ENCODE peak calls at places on chromosomes 16 and 17, in ten cellular contexts. One of them, this sample, is unnamed.

GRCh38 chr17:44071772-44072171 is 1.2 kb downstream of the G6PC3 start:
- DNase-seq in osteoblast: peak; percentile 65
- DNase-seq in CD4-positive, alpha-beta memory T cell: no peak
- DNase-seq in aorta: no peak
- DNase-seq in testis: no peak
- DNase-seq in mammary epithelial cell: peak; percentile 45
- DNase-seq in CD8-positive, alpha-beta T cell: no peak
- DNase-seq in iPS DF 6.9: no peak
- DNase-seq in adrenal gland: no peak
- DNase-seq in neural progenitor cell: no peak
- DNase-seq in this sample: no peak

GRCh38 chr16:4021070-4021779 is 95.0 kb downstream of the ADCY9 start:
- DNase-seq in osteoblast: peak; percentile 60
- DNase-seq in CD4-positive, alpha-beta memory T cell: no peak
- DNase-seq in aorta: no peak
- DNase-seq in testis: no peak
- DNase-seq in mammary epithelial cell: peak; percentile 86
- DNase-seq in CD8-positive, alpha-beta T cell: no peak
- DNase-seq in iPS DF 6.9: no peak
- DNase-seq in adrenal gland: no peak
- DNase-seq in neural progenitor cell: no peak
- DNase-seq in this sample: no peak

GRCh38 chr17:44607836-44608690 is 48.2 kb upstream of the MEIOC start:
- DNase-seq in osteoblast: peak; percentile 93
- DNase-seq in CD4-positive, alpha-beta memory T cell: no peak
- DNase-seq in aorta: peak; percentile 63
- DNase-seq in testis: no peak
- DNase-seq in mammary epithelial cell: no peak
- DNase-seq in CD8-positive, alpha-beta T cell: no peak
- DNase-seq in iPS DF 6.9: peak; percentile 33
- DNase-seq in adrenal gland: no peak
- DNase-seq in neural progenitor cell: peak; percentile 79
- DNase-seq in this sample: no peak

GRCh38 chr17:57889892-57890856 is 40.3 kb upstream of the MRPS23 start:
- DNase-seq in osteoblast: peak; percentile 96
- DNase-seq in CD4-positive, alpha-beta memory T cell: no peak
- DNase-seq in aorta: peak; percentile 94
- DNase-seq in testis: peak; percentile 63
- DNase-seq in mammary epithelial cell: peak; percentile 49
- DNase-seq in CD8-positive, alpha-beta T cell: no peak
- DNase-seq in iPS DF 6.9: no peak
- DNase-seq in adrenal gland: peak; percentile 94
- DNase-seq in neural progenitor cell: no peak
- DNase-seq in this sample: peak; percentile 89

GRCh38 chr17:51860934-51861561 is 297.5 kb downstream of the CA10 start:
- DNase-seq in osteoblast: peak; percentile 23
- DNase-seq in CD4-positive, alpha-beta memory T cell: no peak
- DNase-seq in aorta: no peak
- DNase-seq in testis: peak; percentile 74
- DNase-seq in mammary epithelial cell: peak; percentile 35
- DNase-seq in CD8-positive, alpha-beta T cell: no peak
- DNase-seq in iPS DF 6.9: peak; percentile 61
- DNase-seq in adrenal gland: peak; percentile 77
- DNase-seq in neural progenitor cell: peak; percentile 83
- DNase-seq in this sample: no peak

GRCh38 chr17:39634384-39634871 is 2.5 kb upstream of the STARD3 start:
- DNase-seq in osteoblast: peak; percentile 94
- DNase-seq in CD4-positive, alpha-beta memory T cell: peak; percentile 37
- DNase-seq in aorta: no peak
- DNase-seq in testis: no peak
- DNase-seq in mammary epithelial cell: peak; percentile 32
- DNase-seq in CD8-positive, alpha-beta T cell: no peak
- DNase-seq in iPS DF 6.9: no peak
- DNase-seq in adrenal gland: peak; percentile 75
- DNase-seq in neural progenitor cell: peak; percentile 68
- DNase-seq in this sample: no peak

GRCh38 chr16:2230376-2230775 is 5.9 kb upstream of the DNASE1L2 start:
- DNase-seq in osteoblast: no peak
- DNase-seq in CD4-positive, alpha-beta memory T cell: no peak
- DNase-seq in aorta: no peak
- DNase-seq in testis: no peak
- DNase-seq in mammary epithelial cell: no peak
- DNase-seq in CD8-positive, alpha-beta T cell: no peak
- DNase-seq in iPS DF 6.9: no peak
- DNase-seq in adrenal gland: no peak
- DNase-seq in neural progenitor cell: no peak
- DNase-seq in this sample: no peak

GRCh38 chr17:72677714-72678390 is 414.6 kb downstream of the SLC39A11 start:
- DNase-seq in osteoblast: peak; percentile 78
- DNase-seq in CD4-positive, alpha-beta memory T cell: no peak
- DNase-seq in aorta: no peak
- DNase-seq in testis: no peak
- DNase-seq in mammary epithelial cell: no peak
- DNase-seq in CD8-positive, alpha-beta T cell: no peak
- DNase-seq in iPS DF 6.9: no peak
- DNase-seq in adrenal gland: no peak
- DNase-seq in neural progenitor cell: no peak
- DNase-seq in this sample: no peak

GRCh38 chr16:1959269-1960039 is at the start of gene NDUFB10:
- DNase-seq in osteoblast: peak; percentile 99
- DNase-seq in CD4-positive, alpha-beta memory T cell: peak; percentile 84
- DNase-seq in aorta: peak; percentile 96
- DNase-seq in testis: peak; percentile 93
- DNase-seq in mammary epithelial cell: peak; percentile 84
- DNase-seq in CD8-positive, alpha-beta T cell: peak; percentile 86
- DNase-seq in iPS DF 6.9: peak; percentile 79
- DNase-seq in adrenal gland: peak; percentile 95
- DNase-seq in neural progenitor cell: peak; percentile 96
- DNase-seq in this sample: peak; percentile 94

GRCh38 chr16:72740346-72740745 is 307.6 kb downstream of the ZFHX3 start:
- DNase-seq in osteoblast: no peak
- DNase-seq in CD4-positive, alpha-beta memory T cell: no peak
- DNase-seq in aorta: no peak
- DNase-seq in testis: no peak
- DNase-seq in mammary epithelial cell: no peak
- DNase-seq in CD8-positive, alpha-beta T cell: no peak
- DNase-seq in iPS DF 6.9: no peak
- DNase-seq in adrenal gland: no peak
- DNase-seq in neural progenitor cell: no peak
- DNase-seq in this sample: no peak

GRCh38 chr17:68867759-68868516 is 87.3 kb downstream of the ABCA8 start:
- DNase-seq in osteoblast: no peak
- DNase-seq in CD4-positive, alpha-beta memory T cell: no peak
- DNase-seq in aorta: no peak
- DNase-seq in testis: no peak
- DNase-seq in mammary epithelial cell: no peak
- DNase-seq in CD8-positive, alpha-beta T cell: no peak
- DNase-seq in iPS DF 6.9: no peak
- DNase-seq in adrenal gland: no peak
- DNase-seq in neural progenitor cell: no peak
- DNase-seq in this sample: no peak

GRCh38 chr17:27670791-27671590 is 40.0 kb downstream of the LGALS9 start:
- DNase-seq in osteoblast: peak; percentile 23
- DNase-seq in CD4-positive, alpha-beta memory T cell: no peak
- DNase-seq in aorta: no peak
- DNase-seq in testis: no peak
- DNase-seq in mammary epithelial cell: no peak
- DNase-seq in CD8-positive, alpha-beta T cell: no peak
- DNase-seq in iPS DF 6.9: no peak
- DNase-seq in adrenal gland: no peak
- DNase-seq in neural progenitor cell: no peak
- DNase-seq in this sample: no peak

GRCh38 chr16:49849709-49850108 is 6.2 kb downstream of the ZNF423 start:
- DNase-seq in osteoblast: no peak
- DNase-seq in CD4-positive, alpha-beta memory T cell: no peak
- DNase-seq in aorta: no peak
- DNase-seq in testis: no peak
- DNase-seq in mammary epithelial cell: no peak
- DNase-seq in CD8-positive, alpha-beta T cell: no peak
- DNase-seq in iPS DF 6.9: no peak
- DNase-seq in adrenal gland: no peak
- DNase-seq in neural progenitor cell: no peak
- DNase-seq in this sample: no peak

GRCh38 chr16:66689282-66689681 is 7.3 kb downstream of the CMTM4 start:
- DNase-seq in osteoblast: no peak
- DNase-seq in CD4-positive, alpha-beta memory T cell: no peak
- DNase-seq in aorta: no peak
- DNase-seq in testis: no peak
- DNase-seq in mammary epithelial cell: no peak
- DNase-seq in CD8-positive, alpha-beta T cell: no peak
- DNase-seq in iPS DF 6.9: no peak
- DNase-seq in adrenal gland: no peak
- DNase-seq in neural progenitor cell: no peak
- DNase-seq in this sample: no peak

GRCh38 chr16:7399296-7399695 is 66.7 kb downstream of the RBFOX1 start:
- DNase-seq in osteoblast: no peak
- DNase-seq in CD4-positive, alpha-beta memory T cell: no peak
- DNase-seq in aorta: no peak
- DNase-seq in testis: no peak
- DNase-seq in mammary epithelial cell: no peak
- DNase-seq in CD8-positive, alpha-beta T cell: no peak
- DNase-seq in iPS DF 6.9: no peak
- DNase-seq in adrenal gland: no peak
- DNase-seq in neural progenitor cell: no peak
- DNase-seq in this sample: no peak

GRCh38 chr17:42586514-42587230 is 9.1 kb upstream of the PSMC3IP start:
- DNase-seq in osteoblast: no peak
- DNase-seq in CD4-positive, alpha-beta memory T cell: no peak
- DNase-seq in aorta: no peak
- DNase-seq in testis: no peak
- DNase-seq in mammary epithelial cell: peak; percentile 92
- DNase-seq in CD8-positive, alpha-beta T cell: no peak
- DNase-seq in iPS DF 6.9: no peak
- DNase-seq in adrenal gland: peak; percentile 18
- DNase-seq in neural progenitor cell: no peak
- DNase-seq in this sample: no peak
- H3K4me3 ChIP-seq in osteoblast: no peak overlapping the region
- H3K4me3 ChIP-seq in CD4-positive, alpha-beta memory T cell: no peak overlapping the region
- H3K4me3 ChIP-seq in aorta: no peak overlapping the region
- H3K4me3 ChIP-seq in testis: no peak overlapping the region
- H3K4me3 ChIP-seq in mammary epithelial cell: no peak overlapping the region
- H3K4me3 ChIP-seq in CD8-positive, alpha-beta T cell: no peak overlapping the region
- H3K4me3 ChIP-seq in iPS DF 6.9: no peak overlapping the region
- H3K4me3 ChIP-seq in adrenal gland: no peak overlapping the region
- H3K4me3 ChIP-seq in neural progenitor cell: no peak overlapping the region
- H3K4me3 ChIP-seq in this sample: no peak overlapping the region

GRCh38 chr17:73705594-73705993 is 61.3 kb upstream of the SDK2 start:
- DNase-seq in osteoblast: no peak
- DNase-seq in CD4-positive, alpha-beta memory T cell: no peak
- DNase-seq in aorta: no peak
- DNase-seq in testis: no peak
- DNase-seq in mammary epithelial cell: no peak
- DNase-seq in CD8-positive, alpha-beta T cell: no peak
- DNase-seq in iPS DF 6.9: no peak
- DNase-seq in adrenal gland: peak; percentile 89
- DNase-seq in neural progenitor cell: no peak
- DNase-seq in this sample: no peak
- H3K27ac ChIP-seq in osteoblast: no peak overlapping the region
- H3K27ac ChIP-seq in CD4-positive, alpha-beta memory T cell: no peak overlapping the region
- H3K27ac ChIP-seq in aorta: no peak overlapping the region
- H3K27ac ChIP-seq in testis: no peak overlapping the region
- H3K27ac ChIP-seq in mammary epithelial cell: no peak overlapping the region
- H3K27ac ChIP-seq in CD8-positive, alpha-beta T cell: no peak overlapping the region
- H3K27ac ChIP-seq in iPS DF 6.9: no peak overlapping the region
- H3K27ac ChIP-seq in adrenal gland: no peak overlapping the region
- H3K27ac ChIP-seq in neural progenitor cell: no peak overlapping the region
- H3K27ac ChIP-seq in this sample: no peak overlapping the region

DNA sequence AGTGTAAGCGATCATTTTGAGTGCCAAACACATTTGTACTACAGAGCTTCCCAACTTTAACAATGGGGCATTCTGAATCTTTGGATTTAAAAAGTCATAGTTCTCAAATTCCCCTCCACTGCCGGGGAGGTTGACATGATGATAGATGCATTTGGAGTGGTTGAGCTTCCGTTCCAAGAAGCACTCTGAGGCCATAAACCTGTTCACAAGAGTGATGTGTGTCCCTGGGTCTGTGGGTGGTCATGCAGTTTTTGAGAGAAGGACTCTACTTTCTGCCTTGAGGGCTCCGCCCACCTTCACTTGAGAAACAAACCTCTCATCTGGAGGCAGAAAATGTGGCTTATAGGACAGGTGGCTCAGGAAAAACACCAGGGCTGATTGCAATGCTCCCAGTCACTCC is 43.7 kb downstream of the IRX5 start:
- DNase-seq in osteoblast: no peak
- DNase-seq in CD4-positive, alpha-beta memory T cell: no peak
- DNase-seq in aorta: no peak
- DNase-seq in testis: no peak
- DNase-seq in mammary epithelial cell: no peak
- DNase-seq in CD8-positive, alpha-beta T cell: no peak
- DNase-seq in iPS DF 6.9: no peak
- DNase-seq in adrenal gland: no peak
- DNase-seq in neural progenitor cell: no peak
- DNase-seq in this sample: no peak
- H3K4me3 ChIP-seq in osteoblast: no peak overlapping the region
- H3K4me3 ChIP-seq in CD4-positive, alpha-beta memory T cell: no peak overlapping the region
- H3K4me3 ChIP-seq in aorta: no peak overlapping the region
- H3K4me3 ChIP-seq in testis: no peak overlapping the region
- H3K4me3 ChIP-seq in mammary epithelial cell: no peak overlapping the region
- H3K4me3 ChIP-seq in CD8-positive, alpha-beta T cell: no peak overlapping the region
- H3K4me3 ChIP-seq in iPS DF 6.9: no peak overlapping the region
- H3K4me3 ChIP-seq in adrenal gland: no peak overlapping the region
- H3K4me3 ChIP-seq in neural progenitor cell: no peak overlapping the region
- H3K4me3 ChIP-seq in this sample: no peak overlapping the region

GRCh38 chr17:80545499-80545826 is 825 bp downstream of the RPTOR start:
- DNase-seq in osteoblast: no peak
- DNase-seq in CD4-positive, alpha-beta memory T cell: no peak
- DNase-seq in aorta: no peak
- DNase-seq in testis: no peak
- DNase-seq in mammary epithelial cell: peak; percentile 2
- DNase-seq in CD8-positive, alpha-beta T cell: no peak
- DNase-seq in iPS DF 6.9: no peak
- DNase-seq in adrenal gland: no peak
- DNase-seq in neural progenitor cell: no peak
- DNase-seq in this sample: no peak
- H3K27ac ChIP-seq in osteoblast: peak overlapping the region; percentile 97
- H3K27ac ChIP-seq in CD4-positive, alpha-beta memory T cell: peak overlapping the region; percentile 80
- H3K27ac ChIP-seq in aorta: no peak overlapping the region
- H3K27ac ChIP-seq in testis: no peak overlapping the region
- H3K27ac ChIP-seq in mammary epithelial cell: peak overlapping the region; percentile 86
- H3K27ac ChIP-seq in CD8-positive, alpha-beta T cell: peak overlapping the region; percentile 61
- H3K27ac ChIP-seq in iPS DF 6.9: no peak overlapping the region
- H3K27ac ChIP-seq in adrenal gland: peak overlapping the region; percentile 71
- H3K27ac ChIP-seq in neural progenitor cell: no peak overlapping the region
- H3K27ac ChIP-seq in this sample: no peak overlapping the region

DNA sequence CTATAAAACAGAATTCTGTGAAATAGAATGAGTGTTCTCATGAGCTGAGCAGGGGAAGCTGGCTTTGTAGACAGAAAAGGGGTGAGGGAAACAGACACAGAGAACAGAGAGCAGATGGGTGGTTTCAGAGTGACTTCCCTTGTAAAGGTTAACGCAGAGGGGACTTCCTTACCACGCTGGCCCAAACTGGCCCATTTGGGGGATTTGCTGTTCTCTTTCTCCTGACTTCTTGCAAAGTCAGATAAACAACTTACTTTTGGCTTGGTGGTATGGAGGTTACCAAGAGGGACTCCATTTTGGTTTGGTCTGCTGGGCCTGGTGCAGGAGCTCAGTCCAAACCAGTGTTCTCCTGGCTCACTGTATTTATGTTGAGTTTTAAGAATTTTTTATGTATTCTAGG is 48.4 kb downstream of the SEC14L1 start:
- DNase-seq in osteoblast: no peak
- DNase-seq in CD4-positive, alpha-beta memory T cell: no peak
- DNase-seq in aorta: no peak
- DNase-seq in testis: no peak
- DNase-seq in mammary epithelial cell: no peak
- DNase-seq in CD8-positive, alpha-beta T cell: no peak
- DNase-seq in iPS DF 6.9: no peak
- DNase-seq in adrenal gland: no peak
- DNase-seq in neural progenitor cell: no peak
- DNase-seq in this sample: no peak
- H3K4me3 ChIP-seq in osteoblast: no peak overlapping the region
- H3K4me3 ChIP-seq in CD4-positive, alpha-beta memory T cell: no peak overlapping the region
- H3K4me3 ChIP-seq in aorta: no peak overlapping the region
- H3K4me3 ChIP-seq in testis: no peak overlapping the region
- H3K4me3 ChIP-seq in mammary epithelial cell: no peak overlapping the region
- H3K4me3 ChIP-seq in CD8-positive, alpha-beta T cell: no peak overlapping the region
- H3K4me3 ChIP-seq in iPS DF 6.9: no peak overlapping the region
- H3K4me3 ChIP-seq in adrenal gland: no peak overlapping the region
- H3K4me3 ChIP-seq in neural progenitor cell: no peak overlapping the region
- H3K4me3 ChIP-seq in this sample: no peak overlapping the region

This sample was measured in right atrium auricular region.